ENCODE peak calls at places on chromosomes 5 and 9, in eight cellular contexts. One of them, this sample, is unnamed. For H3K4me1, the result is how much of the 10 kb centered on the place peaks cover.

GRCh38 chr5:90134381-90134780 is 275.2 kb downstream of the CETN3 start:
- DNase-seq in spleen: no peak
- DNase-seq in endodermal cell: no peak
- DNase-seq in heart right ventricle: no peak
- DNase-seq in HCT116: no peak
- DNase-seq in tibial artery: no peak
- DNase-seq in breast epithelium: no peak
- DNase-seq in IMR-90: no peak
- DNase-seq in this sample: no peak

GRCh38 chr5:50702615-50703325 is 36.3 kb downstream of the PARP8 start:
- DNase-seq in spleen: no peak
- DNase-seq in endodermal cell: no peak
- DNase-seq in heart right ventricle: no peak
- DNase-seq in HCT116: no peak
- DNase-seq in tibial artery: no peak
- DNase-seq in breast epithelium: no peak
- DNase-seq in IMR-90: no peak
- DNase-seq in this sample: no peak

GRCh38 chr5:152542741-152543140 is 137.7 kb upstream of the NMUR2 start:
- DNase-seq in spleen: no peak
- DNase-seq in endodermal cell: peak
- DNase-seq in heart right ventricle: no peak
- DNase-seq in HCT116: no peak
- DNase-seq in tibial artery: no peak
- DNase-seq in breast epithelium: no peak
- DNase-seq in IMR-90: no peak
- DNase-seq in this sample: no peak

GRCh38 chr9:126619336-126619919 is 5.7 kb downstream of the LMX1B start:
- DNase-seq in spleen: no peak
- DNase-seq in endodermal cell: peak
- DNase-seq in heart right ventricle: no peak
- DNase-seq in HCT116: no peak
- DNase-seq in tibial artery: no peak
- DNase-seq in breast epithelium: no peak
- DNase-seq in IMR-90: no peak
- DNase-seq in this sample: no peak

GRCh38 chr5:127987354-127988148 is 96.0 kb upstream of the SLC12A2 start:
- DNase-seq in spleen: no peak
- DNase-seq in endodermal cell: no peak
- DNase-seq in heart right ventricle: no peak
- DNase-seq in HCT116: no peak
- DNase-seq in tibial artery: no peak
- DNase-seq in breast epithelium: no peak
- DNase-seq in IMR-90: peak
- DNase-seq in this sample: no peak

GRCh38 chr9:100417815-100418214 is 9.1 kb upstream of the MSANTD3 start:
- DNase-seq in spleen: no peak
- DNase-seq in endodermal cell: no peak
- DNase-seq in heart right ventricle: no peak
- DNase-seq in HCT116: no peak
- DNase-seq in tibial artery: no peak
- DNase-seq in breast epithelium: no peak
- DNase-seq in IMR-90: no peak
- DNase-seq in this sample: no peak

GRCh38 chr5:68418230-68418629 is 202.7 kb downstream of the PIK3R1 start:
- DNase-seq in spleen: no peak
- DNase-seq in endodermal cell: no peak
- DNase-seq in heart right ventricle: no peak
- DNase-seq in HCT116: no peak
- DNase-seq in tibial artery: peak
- DNase-seq in breast epithelium: no peak
- DNase-seq in IMR-90: peak
- DNase-seq in this sample: no peak

GRCh38 chr5:82023530-82024095 is 51.8 kb downstream of the ATG10 start:
- DNase-seq in spleen: no peak
- DNase-seq in endodermal cell: no peak
- DNase-seq in heart right ventricle: no peak
- DNase-seq in HCT116: no peak
- DNase-seq in tibial artery: no peak
- DNase-seq in breast epithelium: no peak
- DNase-seq in IMR-90: peak
- DNase-seq in this sample: no peak

GRCh38 chr9:1871486-1872181 is 143.5 kb upstream of the SMARCA2 start:
- DNase-seq in spleen: no peak
- DNase-seq in endodermal cell: peak
- DNase-seq in heart right ventricle: no peak
- DNase-seq in HCT116: no peak
- DNase-seq in tibial artery: no peak
- DNase-seq in breast epithelium: no peak
- DNase-seq in IMR-90: no peak
- DNase-seq in this sample: no peak

GRCh38 chr9:100426532-100427365 is at the start of gene MSANTD3:
- DNase-seq in spleen: peak
- DNase-seq in endodermal cell: peak
- DNase-seq in heart right ventricle: peak
- DNase-seq in HCT116: peak
- DNase-seq in tibial artery: peak
- DNase-seq in breast epithelium: peak
- DNase-seq in IMR-90: peak
- DNase-seq in this sample: peak

GRCh38 chr9:33718987-33719386 is 76.4 kb upstream of the PRSS3 start:
- DNase-seq in spleen: no peak
- DNase-seq in endodermal cell: no peak
- DNase-seq in heart right ventricle: peak
- DNase-seq in HCT116: no peak
- DNase-seq in tibial artery: peak
- DNase-seq in breast epithelium: no peak
- DNase-seq in IMR-90: peak
- DNase-seq in this sample: no peak

GRCh38 chr5:77312411-77312810 is 101.9 kb downstream of the PDE8B start:
- DNase-seq in spleen: no peak
- DNase-seq in endodermal cell: no peak
- DNase-seq in heart right ventricle: no peak
- DNase-seq in HCT116: no peak
- DNase-seq in tibial artery: no peak
- DNase-seq in breast epithelium: no peak
- DNase-seq in IMR-90: peak
- DNase-seq in this sample: no peak

GRCh38 chr9:130451509-130452388 is 7.0 kb downstream of the ASS1 start:
- DNase-seq in spleen: no peak
- DNase-seq in endodermal cell: peak
- DNase-seq in heart right ventricle: peak
- DNase-seq in HCT116: no peak
- DNase-seq in tibial artery: peak
- DNase-seq in breast epithelium: peak
- DNase-seq in IMR-90: peak
- DNase-seq in this sample: peak

GRCh38 chr9:117178596-117179111 is 236.2 kb downstream of the ASTN2 start:
- DNase-seq in spleen: no peak
- DNase-seq in endodermal cell: no peak
- DNase-seq in heart right ventricle: no peak
- DNase-seq in HCT116: no peak
- DNase-seq in tibial artery: no peak
- DNase-seq in breast epithelium: no peak
- DNase-seq in IMR-90: peak
- DNase-seq in this sample: no peak

GRCh38 chr9:125409217-125409636 is 147.6 kb downstream of the GAPVD1 start:
- DNase-seq in spleen: peak
- DNase-seq in endodermal cell: peak
- DNase-seq in heart right ventricle: no peak
- DNase-seq in HCT116: peak
- DNase-seq in tibial artery: no peak
- DNase-seq in breast epithelium: no peak
- DNase-seq in IMR-90: no peak
- DNase-seq in this sample: no peak

GRCh38 chr9:135326633-135327152 is 152.9 kb upstream of the PPP1R26 start:
- DNase-seq in spleen: no peak
- DNase-seq in endodermal cell: no peak
- DNase-seq in heart right ventricle: no peak
- DNase-seq in HCT116: no peak
- DNase-seq in tibial artery: no peak
- DNase-seq in breast epithelium: no peak
- DNase-seq in IMR-90: no peak
- DNase-seq in this sample: no peak

GRCh38 chr5:79924936-79925893 is 65.8 kb downstream of the MTX3 start:
- DNase-seq in spleen: no peak
- DNase-seq in endodermal cell: peak
- DNase-seq in heart right ventricle: no peak
- DNase-seq in HCT116: no peak
- DNase-seq in tibial artery: no peak
- DNase-seq in breast epithelium: no peak
- DNase-seq in IMR-90: peak
- DNase-seq in this sample: no peak

GRCh38 chr5:171418982-171419662 is at the start of gene FGF18:
- DNase-seq in spleen: peak
- DNase-seq in endodermal cell: peak
- DNase-seq in heart right ventricle: peak
- DNase-seq in HCT116: peak
- DNase-seq in tibial artery: peak
- DNase-seq in breast epithelium: no peak
- DNase-seq in IMR-90: peak
- DNase-seq in this sample: no peak

GRCh38 chr9:127918201-127919107 is 1.6 kb upstream of the ST6GALNAC4 start:
- DNase-seq in spleen: no peak
- DNase-seq in endodermal cell: peak
- DNase-seq in heart right ventricle: peak
- DNase-seq in HCT116: no peak
- DNase-seq in tibial artery: no peak
- DNase-seq in breast epithelium: no peak
- DNase-seq in IMR-90: no peak
- DNase-seq in this sample: no peak

GRCh38 chr5:160221082-160221481 is 8.2 kb upstream of the FABP6 start:
- DNase-seq in spleen: no peak
- DNase-seq in endodermal cell: no peak
- DNase-seq in heart right ventricle: no peak
- DNase-seq in HCT116: no peak
- DNase-seq in tibial artery: no peak
- DNase-seq in breast epithelium: no peak
- DNase-seq in IMR-90: no peak
- DNase-seq in this sample: no peak

GRCh38 chr9:93136693-93137092 is 2.6 kb upstream of the NINJ1 start:
- DNase-seq in spleen: peak
- DNase-seq in endodermal cell: no peak
- DNase-seq in heart right ventricle: no peak
- DNase-seq in HCT116: no peak
- DNase-seq in tibial artery: no peak
- DNase-seq in breast epithelium: no peak
- DNase-seq in IMR-90: no peak
- DNase-seq in this sample: no peak
- H3K4me1 ChIP-seq in spleen: under half
- H3K4me1 ChIP-seq in endodermal cell: under half
- H3K4me1 ChIP-seq in heart right ventricle: under half
- H3K4me1 ChIP-seq in HCT116: under half
- H3K4me1 ChIP-seq in tibial artery: under half
- H3K4me1 ChIP-seq in breast epithelium: under half
- H3K4me1 ChIP-seq in IMR-90: under half
- H3K4me1 ChIP-seq in this sample: under half

GRCh38 chr9:136880651-136881050 is 5.7 kb upstream of the TRAF2 start:
- DNase-seq in spleen: peak
- DNase-seq in endodermal cell: no peak
- DNase-seq in heart right ventricle: no peak
- DNase-seq in HCT116: no peak
- DNase-seq in tibial artery: no peak
- DNase-seq in breast epithelium: no peak
- DNase-seq in IMR-90: no peak
- DNase-seq in this sample: no peak

GRCh38 chr9:136882109-136882946 is 4.0 kb upstream of the TRAF2 start:
- DNase-seq in spleen: peak
- DNase-seq in endodermal cell: peak
- DNase-seq in heart right ventricle: peak
- DNase-seq in HCT116: peak
- DNase-seq in tibial artery: peak
- DNase-seq in breast epithelium: peak
- DNase-seq in IMR-90: peak
- DNase-seq in this sample: no peak

GRCh38 chr9:136885950-136886578 is at the start of gene TRAF2:
- DNase-seq in spleen: peak
- DNase-seq in endodermal cell: peak
- DNase-seq in heart right ventricle: peak
- DNase-seq in HCT116: peak
- DNase-seq in tibial artery: peak
- DNase-seq in breast epithelium: peak
- DNase-seq in IMR-90: peak
- DNase-seq in this sample: peak

GRCh38 chr9:136886610-136887597 is 588 bp downstream of the TRAF2 start:
- DNase-seq in spleen: no peak
- DNase-seq in endodermal cell: peak
- DNase-seq in heart right ventricle: no peak
- DNase-seq in HCT116: no peak
- DNase-seq in tibial artery: no peak
- DNase-seq in breast epithelium: no peak
- DNase-seq in IMR-90: peak
- DNase-seq in this sample: no peak

GRCh38 chr9:136881691-136882108 is 4.6 kb upstream of the TRAF2 start:
- DNase-seq in spleen: peak
- DNase-seq in endodermal cell: no peak
- DNase-seq in heart right ventricle: no peak
- DNase-seq in HCT116: no peak
- DNase-seq in tibial artery: no peak
- DNase-seq in breast epithelium: no peak
- DNase-seq in IMR-90: peak
- DNase-seq in this sample: no peak
- H3K4me3 ChIP-seq in spleen: peak
- H3K4me3 ChIP-seq in endodermal cell: no peak
- H3K4me3 ChIP-seq in heart right ventricle: peak
- H3K4me3 ChIP-seq in HCT116: no peak
- H3K4me3 ChIP-seq in tibial artery: no peak
- H3K4me3 ChIP-seq in breast epithelium: peak
- H3K4me3 ChIP-seq in IMR-90: no peak
- H3K4me3 ChIP-seq in this sample: no peak

GRCh38 chr5:1468247-1468612 is 23.0 kb upstream of the SLC6A3 start:
- DNase-seq in spleen: no peak
- DNase-seq in endodermal cell: peak
- DNase-seq in heart right ventricle: no peak
- DNase-seq in HCT116: no peak
- DNase-seq in tibial artery: peak
- DNase-seq in breast epithelium: no peak
- DNase-seq in IMR-90: no peak
- DNase-seq in this sample: no peak
- TF ChIP-seq CTCF in spleen: peak
- TF ChIP-seq CTCF in endodermal cell: peak
- TF ChIP-seq CTCF in heart right ventricle: peak
- TF ChIP-seq CTCF in HCT116: peak
- TF ChIP-seq CTCF in tibial artery: peak
- TF ChIP-seq CTCF in breast epithelium: no peak
- TF ChIP-seq CTCF in IMR-90: peak
- TF ChIP-seq CTCF in this sample: peak

DNA sequence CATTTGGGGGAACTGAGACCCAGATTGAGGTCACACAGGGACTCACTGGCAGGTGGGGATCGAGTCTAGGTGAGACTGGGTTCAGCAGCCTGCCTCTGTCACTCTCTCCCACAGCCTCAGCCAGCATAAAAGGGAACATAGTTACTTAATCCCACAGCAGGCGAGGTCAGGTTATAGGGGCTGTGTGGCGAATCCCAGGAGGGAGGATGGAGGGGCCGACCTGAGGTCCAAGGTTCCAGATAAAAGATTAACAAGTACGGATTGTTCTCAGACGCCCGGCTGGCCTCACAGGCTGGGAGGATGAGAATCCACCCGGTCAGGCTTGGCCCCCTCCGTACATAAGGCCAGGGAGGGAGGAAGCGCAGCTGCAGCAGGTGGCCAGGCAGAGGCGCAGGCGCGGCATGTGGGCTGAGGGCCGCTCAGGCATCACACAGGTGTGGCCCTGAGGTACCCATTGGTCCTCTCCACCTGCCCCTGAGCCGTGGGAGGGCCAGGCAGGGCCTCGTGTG is 3.3 kb downstream of the SUSD3 start:
- DNase-seq in spleen: peak
- DNase-seq in endodermal cell: peak
- DNase-seq in heart right ventricle: no peak
- DNase-seq in HCT116: no peak
- DNase-seq in tibial artery: no peak
- DNase-seq in breast epithelium: no peak
- DNase-seq in IMR-90: no peak
- DNase-seq in this sample: no peak
- H3K4me1 ChIP-seq in spleen: half or more
- H3K4me1 ChIP-seq in endodermal cell: under half
- H3K4me1 ChIP-seq in heart right ventricle: under half
- H3K4me1 ChIP-seq in HCT116: under half
- H3K4me1 ChIP-seq in tibial artery: under half
- H3K4me1 ChIP-seq in breast epithelium: under half
- H3K4me1 ChIP-seq in IMR-90: under half
- H3K4me1 ChIP-seq in this sample: under half

This sample was measured in gastrocnemius medialis.